ENCODE peak calls at places on chromosomes 13 and 19, in six cellular contexts. One of them, this sample, is unnamed.

GRCh38 chr13:21913010-21913409 is 242.1 kb downstream of the FGF9 start:
- DNase-seq in trophoblast cell: no peak
- DNase-seq in H1: no peak
- DNase-seq in H9: peak; percentile 79
- DNase-seq in IMR-90: peak; percentile 19
- DNase-seq in neuronal stem cell: peak; percentile 32
- DNase-seq in this sample: no peak

GRCh38 chr13:21568854-21569253 is 35.1 kb downstream of the MICU2 start:
- DNase-seq in neuronal stem cell: no peak
- DNase-seq in H1: no peak
- DNase-seq in IMR-90: no peak
- DNase-seq in trophoblast cell: no peak
- DNase-seq in H9: no peak
- DNase-seq in this sample: no peak

GRCh38 chr19:30648321-30648720 is 276.1 kb downstream of the ZNF536 start:
- DNase-seq in trophoblast cell: no peak
- DNase-seq in H9: no peak
- DNase-seq in neuronal stem cell: no peak
- DNase-seq in H1: no peak
- DNase-seq in IMR-90: peak; percentile 2
- DNase-seq in this sample: no peak

GRCh38 chr13:99367663-99368448 is 60.7 kb upstream of the GPR183 start:
- DNase-seq in IMR-90: no peak
- DNase-seq in H1: no peak
- DNase-seq in H9: no peak
- DNase-seq in trophoblast cell: no peak
- DNase-seq in neuronal stem cell: no peak
- DNase-seq in this sample: no peak

GRCh38 chr13:41995946-41996345 is 35.0 kb upstream of the VWA8 start:
- DNase-seq in H1: no peak
- DNase-seq in neuronal stem cell: no peak
- DNase-seq in H9: no peak
- DNase-seq in trophoblast cell: no peak
- DNase-seq in IMR-90: peak; percentile 75
- DNase-seq in this sample: peak; percentile 27

GRCh38 chr13:29684441-29684840 is 89.0 kb upstream of the SLC7A1 start:
- DNase-seq in trophoblast cell: no peak
- DNase-seq in H9: no peak
- DNase-seq in neuronal stem cell: no peak
- DNase-seq in IMR-90: peak; percentile 34
- DNase-seq in H1: no peak
- DNase-seq in this sample: no peak

GRCh38 chr19:1082928-1083816 is 12.0 kb downstream of the POLR2E start:
- DNase-seq in H1: no peak
- DNase-seq in neuronal stem cell: no peak
- DNase-seq in trophoblast cell: no peak
- DNase-seq in IMR-90: no peak
- DNase-seq in H9: no peak
- DNase-seq in this sample: no peak

GRCh38 chr19:56874530-56874929 is 34.0 kb upstream of the PEG3 start:
- DNase-seq in neuronal stem cell: no peak
- DNase-seq in H9: no peak
- DNase-seq in IMR-90: no peak
- DNase-seq in H1: no peak
- DNase-seq in trophoblast cell: no peak
- DNase-seq in this sample: no peak

GRCh38 chr13:99873832-99874430 is 97.6 kb downstream of the ZIC5 start:
- DNase-seq in neuronal stem cell: no peak
- DNase-seq in H1: no peak
- DNase-seq in IMR-90: no peak
- DNase-seq in H9: no peak
- DNase-seq in trophoblast cell: no peak
- DNase-seq in this sample: no peak

DNA sequence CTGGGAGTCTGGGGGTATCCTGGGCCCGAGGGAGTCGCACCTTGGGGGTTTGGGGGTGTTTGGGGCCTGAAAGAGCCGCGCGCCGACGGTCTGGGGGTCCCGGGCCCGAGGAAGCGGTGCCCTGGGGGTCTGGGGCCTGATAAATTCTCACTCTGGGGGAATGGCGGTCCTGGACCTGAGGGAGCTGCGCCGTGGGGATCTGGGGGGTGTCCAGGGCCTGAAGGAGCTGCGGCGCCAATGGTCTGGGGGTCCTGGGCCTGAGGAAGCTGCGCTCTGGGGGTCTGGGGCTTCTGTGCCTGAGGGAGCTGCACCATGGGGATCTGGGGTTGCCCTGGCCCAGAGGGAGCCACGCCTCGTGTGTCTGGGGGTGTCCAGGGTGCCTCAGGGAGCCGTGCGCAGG is 914 bp downstream of the HDGFL2 start:
- DNase-seq in neuronal stem cell: no peak
- DNase-seq in trophoblast cell: no peak
- DNase-seq in H1: no peak
- DNase-seq in H9: no peak
- DNase-seq in IMR-90: no peak
- DNase-seq in this sample: no peak
- H2BK120ac ChIP-seq in neuronal stem cell: peak overlapping the region; percentile 9
- H2BK120ac ChIP-seq in trophoblast cell: no peak overlapping the region
- H2BK120ac ChIP-seq in H1: no peak overlapping the region
- H2BK120ac ChIP-seq in H9: no peak overlapping the region
- H2BK120ac ChIP-seq in IMR-90: no peak overlapping the region
- H2BK120ac ChIP-seq in this sample: no peak overlapping the region

DNA sequence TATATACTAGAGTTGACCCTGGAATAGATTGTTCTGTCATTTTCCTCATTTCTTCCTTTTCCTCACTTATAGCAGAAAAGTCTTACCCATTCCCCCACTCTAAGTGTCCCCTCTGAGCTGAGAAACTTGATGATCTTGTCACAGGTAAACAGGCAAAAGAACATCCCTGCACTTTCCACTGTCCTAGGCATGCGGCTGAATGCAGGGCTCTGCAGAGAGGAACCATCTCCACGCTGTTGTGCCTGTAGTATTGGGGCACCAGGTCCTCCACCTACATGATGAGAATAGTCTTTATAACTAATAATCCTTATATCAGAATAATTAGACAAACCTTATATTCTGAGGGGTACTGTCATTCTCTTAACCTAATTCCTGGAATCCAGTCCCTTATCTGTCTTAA is 211.3 kb downstream of the RBM26 start:
- DNase-seq in trophoblast cell: no peak
- DNase-seq in H1: no peak
- DNase-seq in IMR-90: no peak
- DNase-seq in H9: no peak
- DNase-seq in neuronal stem cell: no peak
- DNase-seq in this sample: no peak
- H2AFZ ChIP-seq in trophoblast cell: no peak overlapping the region
- H2AFZ ChIP-seq in H1: no peak overlapping the region
- H2AFZ ChIP-seq in IMR-90: no peak overlapping the region
- H2AFZ ChIP-seq in H9: no peak overlapping the region
- H2AFZ ChIP-seq in neuronal stem cell: no peak overlapping the region
- H2AFZ ChIP-seq in this sample: no peak overlapping the region

DNA sequence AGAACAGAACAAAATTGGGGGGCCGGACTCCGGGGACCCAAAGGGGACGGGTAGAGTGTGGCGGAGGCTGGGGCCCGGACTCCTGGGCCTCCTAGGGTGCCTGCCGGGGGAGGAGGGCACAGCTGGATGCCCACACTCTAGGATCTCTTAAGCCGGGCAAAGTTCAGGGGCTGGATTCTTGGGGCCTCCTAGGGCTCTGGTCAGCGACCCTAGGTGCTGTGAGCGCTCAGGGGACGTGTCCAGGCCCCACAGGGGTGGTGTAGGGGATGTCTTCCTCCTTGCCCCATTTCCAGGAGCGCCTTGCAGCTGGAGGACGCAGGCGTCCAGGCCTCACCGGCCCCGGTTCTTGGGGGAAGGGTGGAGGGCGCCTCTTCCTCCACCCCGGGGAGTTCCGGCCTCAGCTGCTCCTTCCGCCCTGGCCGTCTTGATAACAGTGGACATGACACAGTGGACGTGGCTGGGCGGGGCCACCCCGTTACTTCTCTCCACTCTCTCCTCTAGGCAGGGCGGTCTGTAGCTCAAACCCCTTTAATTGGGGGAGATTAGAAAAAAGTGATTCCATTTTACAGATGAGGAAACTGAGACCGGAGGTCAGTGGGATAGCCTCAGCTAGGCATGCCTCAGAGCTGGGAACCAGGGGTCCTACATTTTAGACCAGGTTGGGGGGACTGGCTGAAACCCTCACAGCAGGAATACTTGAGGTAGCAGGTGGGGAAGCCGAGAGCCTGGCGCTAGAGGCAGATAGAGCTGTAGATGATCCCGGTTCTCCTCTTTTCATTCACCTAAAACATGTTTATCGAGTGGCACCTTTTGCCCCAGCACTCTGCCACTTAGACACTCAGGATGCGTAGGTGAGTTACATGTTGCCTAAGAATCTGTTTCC is 705 bp downstream of the STXBP2 start:
- DNase-seq in IMR-90: no peak
- DNase-seq in H1: no peak
- DNase-seq in neuronal stem cell: no peak
- DNase-seq in H9: no peak
- DNase-seq in trophoblast cell: peak; percentile 59
- DNase-seq in this sample: peak; percentile 16
- H4K8ac ChIP-seq in IMR-90: peak overlapping the region; percentile 50
- H4K8ac ChIP-seq in H1: peak overlapping the region; percentile 96
- H4K8ac ChIP-seq in neuronal stem cell: no peak overlapping the region
- H4K8ac ChIP-seq in H9: no peak overlapping the region
- H4K8ac ChIP-seq in trophoblast cell: peak overlapping the region; percentile 87
- H4K8ac ChIP-seq in this sample: peak overlapping the region; percentile 47

DNA sequence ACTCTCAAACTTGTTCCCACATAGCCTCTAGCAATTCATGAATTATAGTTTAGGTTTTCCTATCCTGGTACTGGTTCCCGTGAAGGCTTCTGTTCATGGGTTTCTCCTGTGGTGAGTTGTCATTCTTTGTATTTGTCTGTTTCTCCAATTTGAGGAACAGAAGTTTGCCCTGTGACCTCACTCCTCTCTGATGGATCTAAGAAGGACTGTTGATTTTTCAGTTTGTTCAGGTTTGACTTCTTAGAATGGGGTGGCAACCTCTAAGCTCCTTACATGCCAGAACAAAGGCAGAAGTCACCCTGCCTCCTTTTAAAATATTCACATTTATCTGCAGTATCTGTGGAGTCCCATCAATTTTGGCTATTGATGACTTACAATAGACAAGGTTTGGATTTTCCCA is 354.0 kb downstream of the SPRY2 start:
- DNase-seq in H9: no peak
- DNase-seq in trophoblast cell: no peak
- DNase-seq in H1: no peak
- DNase-seq in neuronal stem cell: no peak
- DNase-seq in IMR-90: no peak
- DNase-seq in this sample: no peak
- H2BK120ac ChIP-seq in H9: no peak overlapping the region
- H2BK120ac ChIP-seq in trophoblast cell: no peak overlapping the region
- H2BK120ac ChIP-seq in H1: no peak overlapping the region
- H2BK120ac ChIP-seq in neuronal stem cell: no peak overlapping the region
- H2BK120ac ChIP-seq in IMR-90: peak overlapping the region; percentile 79
- H2BK120ac ChIP-seq in this sample: no peak overlapping the region

GRCh38 chr13:110023729-110024645 is 237.6 kb upstream of the IRS2 start:
- DNase-seq in H1: no peak
- DNase-seq in trophoblast cell: no peak
- DNase-seq in H9: no peak
- DNase-seq in neuronal stem cell: no peak
- DNase-seq in IMR-90: peak; percentile 68
- DNase-seq in this sample: peak; percentile 87

GRCh38 chr13:110027470-110028240 is 241.3 kb upstream of the IRS2 start:
- DNase-seq in neuronal stem cell: no peak
- DNase-seq in IMR-90: no peak
- DNase-seq in trophoblast cell: no peak
- DNase-seq in H1: no peak
- DNase-seq in H9: no peak
- DNase-seq in this sample: peak; percentile 54

GRCh38 chr13:110028838-110029621 is 242.6 kb upstream of the IRS2 start:
- DNase-seq in H1: no peak
- DNase-seq in trophoblast cell: no peak
- DNase-seq in neuronal stem cell: no peak
- DNase-seq in IMR-90: no peak
- DNase-seq in H9: no peak
- DNase-seq in this sample: no peak

GRCh38 chr13:110028311-110028710 is 241.9 kb upstream of the IRS2 start:
- DNase-seq in neuronal stem cell: no peak
- DNase-seq in IMR-90: no peak
- DNase-seq in H9: no peak
- DNase-seq in H1: no peak
- DNase-seq in trophoblast cell: no peak
- DNase-seq in this sample: no peak

DNA sequence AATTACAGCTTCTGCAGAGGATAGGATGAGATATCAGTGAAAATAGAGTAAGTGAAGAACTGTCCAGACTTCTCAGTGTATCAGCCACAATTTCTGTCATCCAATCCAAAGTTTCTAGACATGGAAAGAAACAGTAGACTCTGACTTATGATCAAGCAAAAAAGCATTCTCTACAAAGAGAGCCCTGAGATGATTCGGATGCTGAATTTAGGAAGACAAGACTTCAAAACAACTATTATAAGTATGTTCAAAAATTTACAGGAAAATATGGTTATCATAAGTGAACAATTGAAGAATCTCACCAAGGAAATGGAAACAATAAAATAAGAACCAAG is 238.2 kb upstream of the IRS2 start:
- DNase-seq in H9: no peak
- DNase-seq in trophoblast cell: no peak
- DNase-seq in H1: no peak
- DNase-seq in IMR-90: peak; percentile 29
- DNase-seq in neuronal stem cell: no peak
- DNase-seq in this sample: no peak
- H2AFZ ChIP-seq in H9: no peak overlapping the region
- H2AFZ ChIP-seq in trophoblast cell: no peak overlapping the region
- H2AFZ ChIP-seq in H1: no peak overlapping the region
- H2AFZ ChIP-seq in IMR-90: peak overlapping the region; percentile 88
- H2AFZ ChIP-seq in neuronal stem cell: no peak overlapping the region
- H2AFZ ChIP-seq in this sample: peak overlapping the region; percentile 54

DNA sequence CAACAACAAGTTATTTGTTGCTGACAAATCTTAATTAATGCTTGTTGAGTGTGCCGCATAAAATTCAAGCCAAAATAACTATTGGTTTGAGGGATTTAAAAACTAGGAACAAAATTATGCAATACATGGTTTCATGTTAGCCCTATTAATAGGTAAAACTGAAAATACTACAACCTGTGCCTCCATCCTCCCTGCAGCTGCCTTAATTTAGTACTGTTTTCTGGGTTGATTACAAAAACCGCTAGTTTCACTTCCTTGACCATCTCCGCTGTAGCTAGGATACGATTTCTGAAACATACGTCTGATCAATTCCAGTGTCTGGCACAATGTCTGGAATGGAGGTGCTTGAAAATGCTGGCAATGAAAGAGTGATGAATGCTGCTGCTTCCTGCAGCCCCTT is 273.5 kb downstream of the SHISA2 start:
- DNase-seq in H1: no peak
- DNase-seq in IMR-90: no peak
- DNase-seq in H9: no peak
- DNase-seq in neuronal stem cell: no peak
- DNase-seq in trophoblast cell: no peak
- DNase-seq in this sample: no peak
- H4K8ac ChIP-seq in H1: no peak overlapping the region
- H4K8ac ChIP-seq in IMR-90: no peak overlapping the region
- H4K8ac ChIP-seq in H9: no peak overlapping the region
- H4K8ac ChIP-seq in neuronal stem cell: no peak overlapping the region
- H4K8ac ChIP-seq in trophoblast cell: no peak overlapping the region
- H4K8ac ChIP-seq in this sample: no peak overlapping the region

GRCh38 chr19:40464059-40465024 is 1.2 kb downstream of the BLVRB start:
- DNase-seq in neuronal stem cell: peak; percentile 73
- DNase-seq in IMR-90: peak; percentile 88
- DNase-seq in H1: no peak
- DNase-seq in trophoblast cell: peak; percentile 100
- DNase-seq in H9: peak; percentile 82
- DNase-seq in this sample: peak; percentile 92
- H2BK120ac ChIP-seq in neuronal stem cell: no peak overlapping the region
- H2BK120ac ChIP-seq in IMR-90: peak overlapping the region; percentile 36
- H2BK120ac ChIP-seq in H1: no peak overlapping the region
- H2BK120ac ChIP-seq in trophoblast cell: peak overlapping the region; percentile 75
- H2BK120ac ChIP-seq in H9: no peak overlapping the region
- H2BK120ac ChIP-seq in this sample: no peak overlapping the region

GRCh38 chr19:34666958-34667265 is 10.0 kb downstream of the SCGB2B2 start:
- DNase-seq in H1: no peak
- DNase-seq in IMR-90: no peak
- DNase-seq in neuronal stem cell: no peak
- DNase-seq in H9: no peak
- DNase-seq in trophoblast cell: no peak
- DNase-seq in this sample: no peak
- H2AFZ ChIP-seq in H1: no peak overlapping the region
- H2AFZ ChIP-seq in IMR-90: peak overlapping the region; percentile 90
- H2AFZ ChIP-seq in neuronal stem cell: peak overlapping the region; percentile 72
- H2AFZ ChIP-seq in H9: no peak overlapping the region
- H2AFZ ChIP-seq in trophoblast cell: no peak overlapping the region
- H2AFZ ChIP-seq in this sample: no peak overlapping the region